ENCODE peak calls at places on chromosomes 11 and 22, in eight cellular contexts. O is caudate nucleus, L is mesendoderm, H is Peyer's patch, C is EL, F is A549, N is nephron progenitor cell, B is SW480. M is an unnamed sample.

GRCh38 chr11:105811242-105811641 is 201.4 kb downstream of the GRIA4 start:
- DNase-seq in N (no peak), F (no peak), H (no peak), B (no peak), L (peak), O (no peak), C (no peak), M (no peak)

GRCh38 chr11:11420512-11420911 is 67.5 kb upstream of the CSNK2A3 start:
- DNase-seq in F (no peak), B (no peak), H (no peak), O (no peak), C (no peak), L (no peak), N (no peak), M (no peak)

GRCh38 chr11:46422588-46422987 is 31.0 kb upstream of the CHRM4 start:
- DNase-seq in L (no peak), O (no peak), C (no peak), B (no peak), F (no peak), N (no peak), H (no peak), M (no peak)

GRCh38 chr11:85826096-85826855 is 15.3 kb upstream of the SYTL2 start:
- DNase-seq in B (peak), O (no peak), H (peak), L (peak), F (peak), N (peak), C (peak), M (no peak)

GRCh38 chr11:84581083-84581482 is 1046.1 kb downstream of the DLG2 start:
- DNase-seq in N (no peak), F (peak), C (no peak), L (no peak), H (no peak), O (no peak), B (no peak), M (no peak)

GRCh38 chr11:12150831-12151382 is 40.5 kb downstream of the MICAL2 start:
- DNase-seq in O (no peak), C (peak), B (no peak), N (no peak), L (no peak), F (no peak), H (no peak), M (no peak)

GRCh38 chr11:46248270-46249102 is 29.0 kb upstream of the CREB3L1 start:
- DNase-seq in B (peak), N (no peak), O (no peak), C (peak), F (peak), H (no peak), L (peak), M (no peak)

GRCh38 chr22:27512283-27512761 is 289.2 kb downstream of the MN1 start:
- DNase-seq in L (no peak), B (no peak), C (peak), H (peak), O (no peak), N (no peak), F (peak), M (no peak)

GRCh38 chr11:125088576-125089455 is 22.6 kb downstream of the TMEM218 start:
- DNase-seq in N (no peak), H (no peak), O (no peak), L (no peak), C (no peak), B (no peak), F (no peak), M (no peak)

GRCh38 chr11:24697722-24698121 is 200.9 kb downstream of the LUZP2 start:
- DNase-seq in B (no peak), C (peak), O (no peak), F (no peak), L (no peak), N (no peak), H (no peak), M (no peak)

GRCh38 chr11:117816151-117816741 is 8.3 kb downstream of the FXYD2 start:
- DNase-seq in O (no peak), N (peak), C (peak), F (peak), L (peak), H (no peak), B (peak), M (no peak)

GRCh38 chr22:38505595-38506117 is 455 bp downstream of the DDX17 start:
- DNase-seq in N (peak), C (peak), L (peak), B (no peak), H (peak), O (peak), F (peak), M (peak)

GRCh38 chr22:44214764-44215163 is 34.0 kb downstream of the PARVG start:
- DNase-seq in B (no peak), C (no peak), O (no peak), F (no peak), N (no peak), L (no peak), H (no peak), M (no peak)

GRCh38 chr11:118241191-118242098 is 10.7 kb downstream of the MPZL3 start:
- DNase-seq in N (no peak), F (no peak), O (peak), L (peak), B (peak), C (no peak), H (peak), M (no peak)

GRCh38 chr11:61482513-61482912 is 26.0 kb upstream of the LRRC10B start:
- DNase-seq in B (no peak), F (peak), N (peak), C (peak), L (peak), O (no peak), H (no peak), M (no peak)